ENCODE peak calls at places on chromosomes 12 and 14, in ten cellular contexts. L is fibroblast of the aortic adventitia; S is left lung; C is astrocyte of the cerebellum; R is breast epithelium; M is heart left ventricle; B is CD8-positive, alpha-beta T cell; P is fibroblast of mammary gland; T is tibial nerve; E is cardiac muscle cell. U is an unnamed sample.

GRCh38 chr14:99412122-99413061 is 68.3 kb downstream of the SETD3 start:
- DNase-seq in L (no peak), S (no peak), C (peak; percentile 49), R (no peak), M (no peak), B (no peak), P (peak; percentile 69), T (no peak), E (peak; percentile 7), U (no peak)

GRCh38 chr12:56338643-56339422 is at the start of gene IL23A:
- DNase-seq in L (no peak), S (no peak), C (peak; percentile 18), R (no peak), M (no peak), B (peak; percentile 84), P (no peak), T (no peak), E (no peak), U (no peak)

GRCh38 chr12:120485914-120486881 is 9.7 kb upstream of the DYNLL1 start:
- DNase-seq in L (no peak), S (no peak), C (no peak), R (no peak), M (no peak), B (no peak), P (no peak), T (no peak), E (no peak), U (no peak)

GRCh38 chr14:61923348-61923747 is 161.1 kb downstream of the SNAPC1 start:
- DNase-seq in L (peak; percentile 7), S (no peak), C (no peak), R (no peak), M (no peak), B (no peak), P (peak; percentile 18), T (no peak), E (peak; percentile 5), U (no peak)

GRCh38 chr12:15979096-15980091 is 68.3 kb downstream of the DERA start:
- DNase-seq in L (peak; percentile 93), S (no peak), C (peak; percentile 92), R (no peak), M (no peak), B (no peak), P (peak; percentile 90), T (no peak), E (peak; percentile 74), U (peak; percentile 93)

GRCh38 chr12:29707846-29708245 is 75.9 kb downstream of the TMTC1 start:
- DNase-seq in L (no peak), S (no peak), C (no peak), R (no peak), M (no peak), B (no peak), P (peak; percentile 55), T (no peak), E (peak; percentile 69), U (no peak)

GRCh38 chr14:86510503-86510902 is 980.6 kb downstream of the FLRT2 start:
- DNase-seq in L (peak; percentile 58), S (no peak), C (peak; percentile 50), R (no peak), M (no peak), B (no peak), P (no peak), T (no peak), E (peak; percentile 71), U (no peak)

GRCh38 chr14:49598479-49599301 is at the start of gene LRR1:
- DNase-seq in L (peak; percentile 76), S (peak; percentile 91), C (peak; percentile 49), R (peak; percentile 79), M (peak; percentile 93), B (peak; percentile 89), P (peak; percentile 86), T (peak; percentile 73), E (peak; percentile 84), U (no peak)

GRCh38 chr12:118773956-118774723 is 207.2 kb upstream of the SRRM4 start:
- DNase-seq in L (no peak), S (no peak), C (no peak), R (no peak), M (no peak), B (no peak), P (no peak), T (no peak), E (no peak), U (no peak)

GRCh38 chr12:95942106-95942531 is 295 bp downstream of the CCDC38 start:
- DNase-seq in L (no peak), S (no peak), C (no peak), R (no peak), M (no peak), B (no peak), P (no peak), T (no peak), E (no peak), U (no peak)

GRCh38 chr14:20631023-20631820 is 10.3 kb downstream of the OR6S1 start:
- DNase-seq in L (peak; percentile 76), S (no peak), C (no peak), R (no peak), M (no peak), B (peak; percentile 40), P (peak; percentile 70), T (no peak), E (peak; percentile 63), U (no peak)

GRCh38 chr14:75170797-75171196 is 5.6 kb downstream of the TMED10 start:
- DNase-seq in L (no peak), S (no peak), C (no peak), R (no peak), M (no peak), B (no peak), P (peak; percentile 22), T (no peak), E (peak; percentile 68), U (no peak)

GRCh38 chr12:103495783-103496456 is at the start of gene C12orf42:
- DNase-seq in L (peak; percentile 15), S (no peak), C (no peak), R (peak; percentile 26), M (no peak), B (peak; percentile 39), P (peak; percentile 41), T (no peak), E (peak; percentile 26), U (no peak)

GRCh38 chr14:63453443-63453936 is 89.7 kb downstream of the PPP2R5E start:
- DNase-seq in L (peak; percentile 62), S (no peak), C (no peak), R (no peak), M (no peak), B (no peak), P (peak; percentile 52), T (no peak), E (peak; percentile 11), U (no peak)

GRCh38 chr12:65778268-65779090 is 45.8 kb upstream of the HMGA2 start:
- DNase-seq in L (peak; percentile 82), S (no peak), C (peak; percentile 62), R (no peak), M (no peak), B (no peak), P (peak; percentile 84), T (no peak), E (peak; percentile 41), U (no peak)

GRCh38 chr14:35400707-35401421 is 3.7 kb downstream of the NFKBIA start:
- DNase-seq in L (peak; percentile 28), S (no peak), C (no peak), R (no peak), M (no peak), B (no peak), P (no peak), T (no peak), E (peak; percentile 62), U (no peak)
- H3K4me3 ChIP-seq in L (peak overlapping the region; percentile 98), S (peak overlapping the region; percentile 100), C (no peak overlapping the region), R (peak overlapping the region; percentile 99), M (peak overlapping the region; percentile 79), B (peak overlapping the region; percentile 25), P (no peak overlapping the region), T (peak overlapping the region; percentile 92), E (no peak overlapping the region), U (peak overlapping the region; percentile 76)

GRCh38 chr14:89841855-89842254 is 112.7 kb downstream of the EFCAB11 start:
- DNase-seq in L (no peak), S (no peak), C (no peak), R (no peak), M (no peak), B (no peak), P (no peak), T (no peak), E (no peak), U (no peak)
- TF ChIP-seq CTCF in L (no peak), S (no peak), C (no peak), R (no peak), M (no peak), B (no peak), P (no peak), T (no peak), E (no peak), U (no peak)

GRCh38 chr12:123038486-123038885 is 58.0 kb downstream of the ARL6IP4 start:
- DNase-seq in L (no peak), S (no peak), C (no peak), R (no peak), M (no peak), B (no peak), P (no peak), T (no peak), E (no peak), U (no peak)

GRCh38 chr12:123038966-123039365 is 58.5 kb downstream of the ARL6IP4 start:
- DNase-seq in L (no peak), S (no peak), C (no peak), R (no peak), M (no peak), B (no peak), P (no peak), T (no peak), E (no peak), U (no peak)

GRCh38 chr12:123041042-123041531 is 60.6 kb downstream of the ARL6IP4 start:
- DNase-seq in L (no peak), S (no peak), C (no peak), R (no peak), M (no peak), B (no peak), P (no peak), T (no peak), E (no peak), U (no peak)

GRCh38 chr12:123041811-123042655 is 61.6 kb downstream of the ARL6IP4 start:
- DNase-seq in L (peak; percentile 74), S (peak; percentile 47), C (no peak), R (no peak), M (no peak), B (no peak), P (peak; percentile 23), T (no peak), E (peak; percentile 69), U (no peak)

GRCh38 chr12:123040106-123040505 is 59.6 kb downstream of the ARL6IP4 start:
- DNase-seq in L (no peak), S (no peak), C (no peak), R (no peak), M (no peak), B (no peak), P (no peak), T (no peak), E (peak; percentile 40), U (no peak)
- H3K4me3 ChIP-seq in L (no peak overlapping the region), S (no peak overlapping the region), C (no peak overlapping the region), R (no peak overlapping the region), M (no peak overlapping the region), B (no peak overlapping the region), P (no peak overlapping the region), T (no peak overlapping the region), E (no peak overlapping the region), U (no peak overlapping the region)

DNA sequence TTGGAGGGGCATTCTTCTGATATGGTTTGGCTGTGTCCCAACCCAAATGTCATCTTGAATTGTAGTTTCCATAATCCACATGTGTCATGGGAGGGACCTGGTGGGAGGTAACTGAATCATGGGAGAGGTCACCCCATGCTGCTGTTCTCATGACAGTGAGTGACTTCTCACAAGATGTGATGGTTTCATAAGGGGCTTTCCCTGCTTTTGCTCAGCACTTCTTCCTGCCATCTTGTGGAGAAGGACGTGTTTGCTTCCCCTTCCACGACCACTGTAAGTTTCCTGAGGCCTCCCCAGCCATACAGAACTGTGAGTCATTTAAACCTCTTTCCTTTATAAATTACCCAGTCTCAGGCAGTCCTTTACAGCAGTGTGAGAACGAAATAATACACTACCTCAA is 382.4 kb downstream of the VRK1 start:
- DNase-seq in L (no peak), S (no peak), C (no peak), R (no peak), M (no peak), B (no peak), P (peak; percentile 31), T (no peak), E (no peak), U (no peak)
- TF ChIP-seq CTCF in L (no peak), S (no peak), C (no peak), R (no peak), M (no peak), B (no peak), P (no peak), T (no peak), E (no peak), U (no peak)